ENCODE peak calls at places on chromosomes 3 and 15, in seven cellular contexts. C is IMR-90; E is HepG2; W is A549; S is CD8-positive, alpha-beta T cell; O is adrenal gland; H is aorta. U is an unnamed sample. For H3K4me1, the result is how much of the 10 kb centered on the place peaks cover.

GRCh38 chr3:98022978-98023820 is 11.9 kb downstream of the GABRR3 start:
- DNase-seq in C (peak), E (peak), W (peak), S (peak), O (peak), H (peak), U (peak)

GRCh38 chr3:154759966-154760365 is 320.2 kb upstream of the MME start:
- DNase-seq in C (no peak), E (no peak), W (no peak), S (no peak), O (no peak), H (no peak), U (no peak)

GRCh38 chr3:185827595-185828344 is 2.9 kb upstream of the IGF2BP2 start:
- DNase-seq in C (no peak), E (no peak), W (no peak), S (no peak), O (no peak), H (no peak), U (no peak)

GRCh38 chr15:91142097-91142744 is 42.2 kb downstream of the SV2B start:
- DNase-seq in C (no peak), E (peak), W (peak), S (no peak), O (no peak), H (no peak), U (peak)

GRCh38 chr3:14166877-14167605 is 11.4 kb downstream of the XPC start:
- DNase-seq in C (peak), E (no peak), W (no peak), S (no peak), O (no peak), H (no peak), U (no peak)

GRCh38 chr3:151866711-151867410 is 6.6 kb upstream of the SUCNR1 start:
- DNase-seq in C (no peak), E (no peak), W (no peak), S (no peak), O (no peak), H (no peak), U (no peak)

GRCh38 chr3:51340311-51340829 is 44.7 kb upstream of the MANF start:
- DNase-seq in C (peak), E (peak), W (peak), S (no peak), O (peak), H (no peak), U (no peak)

GRCh38 chr3:34858067-34858466 is 781.3 kb upstream of the ARPP21 start:
- DNase-seq in C (no peak), E (no peak), W (no peak), S (no peak), O (no peak), H (no peak), U (peak)

GRCh38 chr3:133595341-133595740 is 21.9 kb downstream of the CDV3 start:
- DNase-seq in C (peak), E (no peak), W (no peak), S (no peak), O (no peak), H (no peak), U (no peak)

GRCh38 chr3:150410311-150411105 is 2.4 kb downstream of the TSC22D2 start:
- DNase-seq in C (peak), E (no peak), W (no peak), S (peak), O (peak), H (peak), U (peak)

GRCh38 chr3:192010490-192010889 is 549.5 kb downstream of the PYDC2 start:
- DNase-seq in C (no peak), E (no peak), W (no peak), S (no peak), O (no peak), H (no peak), U (no peak)

GRCh38 chr3:57696861-57697321 is 4.0 kb upstream of the DENND6A start:
- DNase-seq in C (peak), E (no peak), W (no peak), S (no peak), O (no peak), H (no peak), U (no peak)

GRCh38 chr3:196995646-196996355 is 27.2 kb upstream of the PIGZ start:
- DNase-seq in C (peak), E (no peak), W (no peak), S (no peak), O (no peak), H (peak), U (no peak)

GRCh38 chr15:51054535-51054934 is 40.2 kb downstream of the TNFAIP8L3 start:
- DNase-seq in C (no peak), E (no peak), W (no peak), S (no peak), O (no peak), H (no peak), U (no peak)

GRCh38 chr3:7876741-7877297 is 624.8 kb upstream of the LMCD1 start:
- DNase-seq in C (no peak), E (no peak), W (no peak), S (peak), O (no peak), H (no peak), U (no peak)

GRCh38 chr15:75721462-75721922 is 8.8 kb upstream of the CSPG4 start:
- DNase-seq in C (no peak), E (no peak), W (no peak), S (no peak), O (no peak), H (peak), U (no peak)

GRCh38 chr3:197335428-197336132 is 37.2 kb upstream of the DLG1 start:
- DNase-seq in C (no peak), E (no peak), W (no peak), S (no peak), O (no peak), H (peak), U (no peak)

GRCh38 chr3:54349231-54349647 is 226.9 kb downstream of the CACNA2D3 start:
- DNase-seq in C (no peak), E (no peak), W (no peak), S (no peak), O (no peak), H (no peak), U (no peak)

GRCh38 chr15:59304807-59305206 is 67.9 kb downstream of the MYO1E start:
- DNase-seq in C (no peak), E (no peak), W (no peak), S (no peak), O (no peak), H (no peak), U (no peak)

GRCh38 chr15:59303641-59304433 is 68.8 kb downstream of the MYO1E start:
- DNase-seq in C (peak), E (peak), W (no peak), S (no peak), O (no peak), H (no peak), U (no peak)

GRCh38 chr15:59306520-59307163 is 66.0 kb downstream of the MYO1E start:
- DNase-seq in C (peak), E (no peak), W (no peak), S (no peak), O (no peak), H (no peak), U (no peak)

GRCh38 chr15:59309405-59309804 is 63.3 kb downstream of the MYO1E start:
- DNase-seq in C (no peak), E (no peak), W (no peak), S (no peak), O (no peak), H (no peak), U (no peak)

DNA sequence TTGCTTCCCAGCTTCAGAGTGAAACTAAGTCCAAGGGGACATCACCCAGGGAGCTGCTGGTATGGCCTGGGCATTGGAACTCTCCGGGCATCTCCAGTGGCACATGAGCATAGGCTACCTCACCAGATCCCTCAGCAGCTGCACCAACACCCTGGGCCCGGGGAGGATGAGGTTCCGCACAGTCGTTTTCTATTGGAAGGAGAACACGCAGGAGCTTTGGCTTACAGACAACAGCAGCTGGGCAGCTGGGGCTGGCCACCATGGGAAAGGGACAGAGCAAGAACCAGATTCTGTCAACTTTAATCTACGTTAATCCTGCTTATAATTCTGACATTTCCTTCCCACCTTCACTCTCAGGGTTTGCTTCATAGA is 65.5 kb downstream of the MYO1E start:
- DNase-seq in C (no peak), E (no peak), W (no peak), S (no peak), O (no peak), H (no peak), U (no peak)
- H3K4me1 ChIP-seq in C (under half), E (under half), W (half or more), S (under half), O (under half), H (under half), U (under half)

GRCh38 chr15:80684697-80685096 is 10.4 kb upstream of the ABHD17C start:
- DNase-seq in C (no peak), E (no peak), W (no peak), S (no peak), O (no peak), H (no peak), U (peak)
- H3K4me3 ChIP-seq in C (no peak), E (no peak), W (no peak), S (no peak), O (no peak), H (no peak), U (no peak)

GRCh38 chr15:55344206-55344605 is 25.2 kb downstream of the PIGB start:
- DNase-seq in C (no peak), E (no peak), W (no peak), S (no peak), O (no peak), H (no peak), U (no peak)
- H3K27ac ChIP-seq in C (no peak), E (no peak), W (no peak), S (no peak), O (no peak), H (peak), U (no peak)

DNA sequence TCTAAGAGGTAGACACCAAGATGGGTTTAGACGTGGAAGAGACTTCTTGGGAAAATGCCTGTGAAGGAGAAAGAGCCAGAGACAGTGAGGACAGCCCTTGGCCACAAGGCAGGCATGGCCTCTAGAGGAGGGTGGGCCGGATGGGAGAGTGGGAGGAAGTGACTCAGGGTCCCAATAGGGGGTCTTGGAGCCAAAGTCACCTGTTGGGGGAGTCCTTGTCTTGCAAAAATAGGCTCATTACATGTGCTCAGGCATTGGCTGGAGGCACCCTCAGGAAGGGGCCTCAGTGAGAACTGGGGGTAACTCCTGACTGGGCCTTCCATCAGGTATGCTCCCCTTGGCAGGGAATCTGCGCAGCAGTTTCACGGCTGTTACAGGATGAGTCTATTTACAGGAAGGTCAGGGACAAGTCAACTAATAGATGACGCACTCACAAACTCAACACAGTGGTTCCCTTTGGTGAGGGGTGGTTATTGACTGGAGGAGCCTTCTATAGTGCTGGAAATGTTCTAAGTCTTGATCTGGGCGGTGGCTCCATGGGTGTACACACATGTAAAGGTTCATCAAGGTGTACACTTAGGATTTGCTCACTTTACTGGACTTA is 259.6 kb downstream of the XXYLT1 start:
- DNase-seq in C (no peak), E (no peak), W (no peak), S (no peak), O (no peak), H (no peak), U (no peak)
- H3K4me1 ChIP-seq in C (under half), E (under half), W (under half), S (under half), O (under half), H (under half), U (under half)

DNA sequence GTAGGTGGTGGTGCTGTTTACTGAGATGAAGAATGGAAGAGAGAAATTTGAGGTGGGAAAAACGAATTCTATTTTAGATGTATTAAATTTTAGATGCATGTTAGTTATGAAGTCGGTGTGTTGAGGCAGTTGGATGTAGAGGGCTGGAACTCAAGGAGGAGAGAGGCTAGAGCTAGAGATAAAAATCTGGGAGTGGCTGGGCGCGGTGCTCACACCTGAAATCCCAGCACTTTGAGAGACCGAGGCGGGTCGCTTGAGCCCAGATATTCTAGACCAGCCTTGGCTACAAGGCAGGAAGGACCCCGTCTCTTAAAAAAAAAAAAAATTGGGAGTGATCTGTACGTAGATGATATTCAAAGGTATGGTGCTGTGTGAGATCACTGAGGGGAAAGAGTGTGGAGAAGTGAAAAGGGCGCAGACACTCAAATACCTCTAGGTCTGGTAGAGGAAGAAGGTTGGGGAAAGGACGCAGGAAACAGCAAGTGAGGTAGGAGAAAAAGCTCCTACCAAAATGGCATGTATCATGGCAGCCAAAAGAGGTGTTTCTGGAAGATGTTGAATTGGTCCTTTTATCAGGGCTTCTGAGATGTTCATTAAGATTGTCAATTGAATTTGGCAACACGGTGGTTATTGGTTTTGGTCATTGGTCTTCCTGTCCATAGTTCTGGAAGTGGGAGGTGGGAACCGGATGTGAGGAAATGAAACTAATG is 1.8 kb downstream of the YEATS2 start:
- DNase-seq in C (no peak), E (no peak), W (no peak), S (no peak), O (no peak), H (no peak), U (peak)
- H3K4me3 ChIP-seq in C (peak), E (peak), W (peak), S (peak), O (peak), H (no peak), U (no peak)

GRCh38 chr3:81545572-81545971 is 215.9 kb downstream of the GBE1 start:
- DNase-seq in C (peak), E (no peak), W (no peak), S (no peak), O (no peak), H (no peak), U (no peak)

GRCh38 chr3:81549831-81550230 is 211.6 kb downstream of the GBE1 start:
- DNase-seq in C (no peak), E (no peak), W (no peak), S (no peak), O (no peak), H (no peak), U (no peak)

GRCh38 chr3:81540787-81541186 is 220.7 kb downstream of the GBE1 start:
- DNase-seq in C (no peak), E (no peak), W (no peak), S (no peak), O (no peak), H (no peak), U (no peak)

GRCh38 chr3:81549388-81549787 is 212.1 kb downstream of the GBE1 start:
- DNase-seq in C (no peak), E (no peak), W (no peak), S (no peak), O (no peak), H (no peak), U (no peak)

GRCh38 chr3:81544385-81544784 is 217.1 kb downstream of the GBE1 start:
- DNase-seq in C (no peak), E (no peak), W (no peak), S (no peak), O (no peak), H (no peak), U (no peak)
- H3K27ac ChIP-seq in C (no peak), E (no peak), W (no peak), S (no peak), O (no peak), H (no peak), U (no peak)

DNA sequence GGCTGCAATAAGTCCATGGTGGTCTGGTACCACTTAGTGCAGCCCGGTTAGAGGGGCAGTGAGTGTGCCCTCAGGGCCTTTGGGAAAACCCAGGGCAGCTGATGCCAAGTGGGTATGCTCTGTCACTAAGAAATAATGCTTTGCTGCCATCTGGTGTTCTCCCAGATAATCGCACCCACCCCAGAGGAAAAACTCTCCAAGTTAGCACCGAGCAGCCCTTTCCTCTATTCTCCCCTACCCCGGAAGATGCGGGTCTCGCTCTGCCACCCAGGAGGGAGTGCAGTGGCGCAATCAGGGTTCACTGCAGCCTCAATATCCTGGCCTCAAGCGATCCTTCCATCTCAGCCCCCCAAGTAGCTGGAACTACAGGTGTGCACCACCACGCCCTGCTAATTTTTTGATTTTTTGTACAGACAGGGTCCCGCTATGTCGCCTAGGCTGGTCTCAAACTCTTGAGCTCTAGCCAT is 21.3 kb upstream of the DAPK2 start:
- DNase-seq in C (peak), E (peak), W (peak), S (peak), O (peak), H (no peak), U (peak)
- H3K4me1 ChIP-seq in C (under half), E (under half), W (under half), S (under half), O (under half), H (under half), U (under half)

GRCh38 chr15:73019733-73020132 is 32.5 kb upstream of the NEO1 start:
- DNase-seq in C (no peak), E (no peak), W (no peak), S (no peak), O (no peak), H (no peak), U (no peak)

GRCh38 chr15:73024161-73024560 is 28.1 kb upstream of the NEO1 start:
- DNase-seq in C (no peak), E (no peak), W (no peak), S (no peak), O (no peak), H (no peak), U (no peak)

GRCh38 chr15:73022156-73022555 is 30.1 kb upstream of the NEO1 start:
- DNase-seq in C (peak), E (no peak), W (no peak), S (no peak), O (no peak), H (no peak), U (no peak)

GRCh38 chr15:73017987-73018386 is 34.3 kb upstream of the NEO1 start:
- DNase-seq in C (no peak), E (no peak), W (no peak), S (no peak), O (no peak), H (no peak), U (no peak)

DNA sequence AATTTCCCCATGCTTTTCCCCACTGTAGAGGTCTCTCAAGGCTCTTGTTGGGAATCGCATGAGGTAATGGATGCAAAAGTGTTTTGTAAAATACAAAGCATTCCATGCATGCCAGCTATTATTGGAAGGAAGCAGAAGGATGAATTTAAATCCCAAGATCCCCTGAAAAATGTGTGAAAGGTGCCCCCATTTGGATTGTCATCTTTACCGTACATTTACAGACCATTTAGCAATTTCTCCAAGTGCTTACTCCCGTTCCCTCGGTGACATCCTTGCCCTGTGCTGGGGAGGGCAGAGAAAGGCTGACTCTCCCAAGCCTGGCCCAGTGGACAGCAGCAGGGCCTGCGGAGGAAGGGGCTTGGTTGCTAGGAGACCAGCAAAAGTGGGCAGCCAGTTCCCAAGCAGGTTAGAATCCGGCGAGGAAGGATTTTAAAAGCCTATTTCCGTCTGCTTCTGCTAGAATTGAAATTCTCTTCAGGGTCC is 31.1 kb upstream of the NEO1 start:
- DNase-seq in C (no peak), E (no peak), W (no peak), S (no peak), O (no peak), H (no peak), U (no peak)
- H3K4me3 ChIP-seq in C (no peak), E (no peak), W (no peak), S (no peak), O (no peak), H (no peak), U (no peak)

DNA sequence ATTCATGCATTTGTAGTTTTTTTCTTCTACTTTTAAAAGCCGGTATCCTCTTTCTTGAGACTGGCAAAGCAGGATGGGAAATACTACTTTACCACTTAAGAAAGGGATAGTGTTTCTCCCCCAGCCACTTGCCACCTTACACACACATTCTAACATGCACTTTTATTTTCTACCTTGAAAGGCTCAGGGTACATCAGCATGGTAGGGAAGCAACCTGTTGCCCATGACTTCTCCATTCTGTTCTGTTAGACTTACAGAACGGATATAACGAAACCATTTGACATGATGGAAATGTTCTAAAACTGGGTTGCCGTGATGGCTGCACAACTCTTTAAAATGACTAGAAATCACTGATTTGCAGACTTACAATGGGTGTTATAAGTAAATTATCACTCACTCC is 405.5 kb downstream of the SHQ1 start:
- DNase-seq in C (no peak), E (no peak), W (no peak), S (no peak), O (no peak), H (no peak), U (no peak)
- H3K27ac ChIP-seq in C (no peak), E (no peak), W (no peak), S (no peak), O (no peak), H (no peak), U (no peak)